ENCODE peak calls at places on chromosomes 7 and 10, in eight cellular contexts. One of them, this sample, is unnamed.

GRCh38 chr10:127296696-127297095 is 100.3 kb upstream of the INSYN2A start:
- DNase-seq in EL: no peak
- DNase-seq in thoracic aorta: no peak
- DNase-seq in neural crest cell: no peak
- DNase-seq in activated naive CD8-positive, alpha-beta T cell treated with anti-CD3 and anti-CD28 coated beads, Interleukin-2, amount 50 U/mL, for 24 hours: no peak
- DNase-seq in CD4-positive, CD25-positive, alpha-beta regulatory T cell: no peak
- DNase-seq in NCI-H1694: no peak
- DNase-seq in upper lobe of right lung: no peak
- DNase-seq in this sample: no peak

GRCh38 chr10:43942096-43942885 is 293.6 kb upstream of the ZNF32 start:
- DNase-seq in EL: no peak
- DNase-seq in thoracic aorta: no peak
- DNase-seq in neural crest cell: no peak
- DNase-seq in activated naive CD8-positive, alpha-beta T cell treated with anti-CD3 and anti-CD28 coated beads, Interleukin-2, amount 50 U/mL, for 24 hours: no peak
- DNase-seq in CD4-positive, CD25-positive, alpha-beta regulatory T cell: no peak
- DNase-seq in NCI-H1694: peak
- DNase-seq in upper lobe of right lung: peak
- DNase-seq in this sample: no peak

GRCh38 chr7:42639930-42640329 is 271.9 kb downstream of the C7orf25 start:
- DNase-seq in EL: no peak
- DNase-seq in thoracic aorta: no peak
- DNase-seq in neural crest cell: no peak
- DNase-seq in activated naive CD8-positive, alpha-beta T cell treated with anti-CD3 and anti-CD28 coated beads, Interleukin-2, amount 50 U/mL, for 24 hours: no peak
- DNase-seq in CD4-positive, CD25-positive, alpha-beta regulatory T cell: no peak
- DNase-seq in NCI-H1694: no peak
- DNase-seq in upper lobe of right lung: no peak
- DNase-seq in this sample: no peak

GRCh38 chr7:24975647-24976260 is 4.2 kb downstream of the OSBPL3 start:
- DNase-seq in EL: peak
- DNase-seq in thoracic aorta: no peak
- DNase-seq in neural crest cell: no peak
- DNase-seq in activated naive CD8-positive, alpha-beta T cell treated with anti-CD3 and anti-CD28 coated beads, Interleukin-2, amount 50 U/mL, for 24 hours: no peak
- DNase-seq in CD4-positive, CD25-positive, alpha-beta regulatory T cell: no peak
- DNase-seq in NCI-H1694: no peak
- DNase-seq in upper lobe of right lung: no peak
- DNase-seq in this sample: no peak

GRCh38 chr7:138184191-138184590 is 107.9 kb downstream of the AKR1D1 start:
- DNase-seq in EL: no peak
- DNase-seq in thoracic aorta: no peak
- DNase-seq in neural crest cell: no peak
- DNase-seq in activated naive CD8-positive, alpha-beta T cell treated with anti-CD3 and anti-CD28 coated beads, Interleukin-2, amount 50 U/mL, for 24 hours: no peak
- DNase-seq in CD4-positive, CD25-positive, alpha-beta regulatory T cell: no peak
- DNase-seq in NCI-H1694: no peak
- DNase-seq in upper lobe of right lung: no peak
- DNase-seq in this sample: no peak

GRCh38 chr10:28677889-28678686 is 767 bp downstream of the BAMBI start:
- DNase-seq in EL: peak
- DNase-seq in thoracic aorta: no peak
- DNase-seq in neural crest cell: peak
- DNase-seq in activated naive CD8-positive, alpha-beta T cell treated with anti-CD3 and anti-CD28 coated beads, Interleukin-2, amount 50 U/mL, for 24 hours: peak
- DNase-seq in CD4-positive, CD25-positive, alpha-beta regulatory T cell: peak
- DNase-seq in NCI-H1694: no peak
- DNase-seq in upper lobe of right lung: peak
- DNase-seq in this sample: no peak

GRCh38 chr7:79515358-79515757 is 61.9 kb upstream of the MAGI2 start:
- DNase-seq in EL: no peak
- DNase-seq in thoracic aorta: no peak
- DNase-seq in neural crest cell: no peak
- DNase-seq in activated naive CD8-positive, alpha-beta T cell treated with anti-CD3 and anti-CD28 coated beads, Interleukin-2, amount 50 U/mL, for 24 hours: no peak
- DNase-seq in CD4-positive, CD25-positive, alpha-beta regulatory T cell: no peak
- DNase-seq in NCI-H1694: no peak
- DNase-seq in upper lobe of right lung: no peak
- DNase-seq in this sample: no peak

GRCh38 chr7:2529161-2530075 is 9.8 kb downstream of the LFNG start:
- DNase-seq in EL: peak
- DNase-seq in thoracic aorta: no peak
- DNase-seq in neural crest cell: no peak
- DNase-seq in activated naive CD8-positive, alpha-beta T cell treated with anti-CD3 and anti-CD28 coated beads, Interleukin-2, amount 50 U/mL, for 24 hours: peak
- DNase-seq in CD4-positive, CD25-positive, alpha-beta regulatory T cell: peak
- DNase-seq in NCI-H1694: no peak
- DNase-seq in upper lobe of right lung: peak
- DNase-seq in this sample: no peak

GRCh38 chr10:21329995-21330627 is 195.4 kb downstream of the SKIDA1 start:
- DNase-seq in EL: peak
- DNase-seq in thoracic aorta: no peak
- DNase-seq in neural crest cell: no peak
- DNase-seq in activated naive CD8-positive, alpha-beta T cell treated with anti-CD3 and anti-CD28 coated beads, Interleukin-2, amount 50 U/mL, for 24 hours: no peak
- DNase-seq in CD4-positive, CD25-positive, alpha-beta regulatory T cell: no peak
- DNase-seq in NCI-H1694: no peak
- DNase-seq in upper lobe of right lung: no peak
- DNase-seq in this sample: no peak

This sample was measured in keratinocyte.